ENCODE peak calls at places on chromosomes 11 and 22, in five cellular contexts. C is H1, S is SK-N-SH, K is K562, O is HepG2. G is an unnamed sample.

GRCh38 chr11:65492387-65492636 is 6.5 kb upstream of the MALAT1 start:
- DNase-seq in C (no peak), S (no peak), K (no peak), O (no peak), G (no peak)

GRCh38 chr11:77091146-77091940 is 11.3 kb upstream of the OMP start:
- DNase-seq in C (peak; percentile 73), S (peak; percentile 93), K (peak; percentile 86), O (peak; percentile 60), G (peak; percentile 73)

GRCh38 chr11:66619080-66619554 is 2.7 kb downstream of the RBM14 start:
- DNase-seq in C (no peak), S (no peak), K (no peak), O (no peak), G (peak; percentile 63)

GRCh38 chr22:39244496-39245129 is at the start of gene PDGFB:
- DNase-seq in C (no peak), S (no peak), K (peak; percentile 42), O (no peak), G (peak; percentile 46)

GRCh38 chr11:82465481-82465880 is 268.2 kb downstream of the FAM181B start:
- DNase-seq in C (no peak), S (no peak), K (no peak), O (no peak), G (no peak)

GRCh38 chr22:36816635-36817428 is at the start of gene PVALB:
- DNase-seq in C (no peak), S (peak; percentile 91), K (peak; percentile 27), O (no peak), G (no peak)

GRCh38 chr22:23181763-23182288 is 1.5 kb downstream of the BCR start:
- DNase-seq in C (no peak), S (no peak), K (no peak), O (no peak), G (no peak)

GRCh38 chr11:19766206-19766605 is 53.6 kb downstream of the NAV2 start:
- DNase-seq in C (no peak), S (no peak), K (no peak), O (no peak), G (no peak)

GRCh38 chr11:78290293-78291176 is 101.8 kb downstream of the USP35 start:
- DNase-seq in C (no peak), S (no peak), K (peak; percentile 42), O (peak; percentile 97), G (peak; percentile 100)

GRCh38 chr11:76259299-76259908 is 53.1 kb upstream of the WNT11 start:
- DNase-seq in C (no peak), S (no peak), K (no peak), O (no peak), G (no peak)

GRCh38 chr11:112925516-112926310 is 35.5 kb upstream of the NCAM1 start:
- DNase-seq in C (no peak), S (no peak), K (no peak), O (no peak), G (no peak)

GRCh38 chr22:25048659-25049657 is 96.4 kb downstream of the KIAA1671 start:
- DNase-seq in C (no peak), S (peak; percentile 84), K (peak; percentile 68), O (peak; percentile 62), G (peak; percentile 26)

GRCh38 chr11:34358258-34358665 is 452 bp upstream of the ABTB2 start:
- DNase-seq in C (no peak), S (no peak), K (peak; percentile 76), O (peak; percentile 75), G (peak; percentile 60)

GRCh38 chr11:7220636-7221035 is 31.1 kb upstream of the SYT9 start:
- DNase-seq in C (no peak), S (no peak), K (no peak), O (no peak), G (no peak)

GRCh38 chr22:48091060-48091650 is 1328.7 kb downstream of the TBC1D22A start:
- DNase-seq in C (no peak), S (no peak), K (no peak), O (no peak), G (no peak)

GRCh38 chr22:29143848-29144785 is 61.6 kb upstream of the EMID1 start:
- DNase-seq in C (no peak), S (no peak), K (no peak), O (no peak), G (peak; percentile 26)

GRCh38 chr11:113818426-113818825 is 38.8 kb downstream of the CLDN25 start:
- DNase-seq in C (no peak), S (no peak), K (no peak), O (no peak), G (no peak)

GRCh38 chr11:89235976-89236375 is 58.3 kb downstream of the TYR start:
- DNase-seq in C (no peak), S (no peak), K (no peak), O (no peak), G (no peak)

GRCh38 chr11:41456288-41456687 is 3.2 kb downstream of the LRRC4C start:
- DNase-seq in C (no peak), S (no peak), K (no peak), O (no peak), G (no peak)

GRCh38 chr22:46250783-46251125 is 661 bp upstream of the CDPF1 start:
- DNase-seq in C (no peak), S (no peak), K (no peak), O (no peak), G (no peak)

GRCh38 chr22:46251266-46251665 is 1.2 kb upstream of the CDPF1 start:
- DNase-seq in C (no peak), S (no peak), K (no peak), O (no peak), G (no peak)

GRCh38 chr22:46247443-46247975 is 2.6 kb downstream of the CDPF1 start:
- DNase-seq in C (no peak), S (peak; percentile 49), K (no peak), O (no peak), G (no peak)

GRCh38 chr22:46251816-46252380 is 1.8 kb upstream of the CDPF1 start:
- DNase-seq in C (no peak), S (no peak), K (no peak), O (no peak), G (no peak)

DNA sequence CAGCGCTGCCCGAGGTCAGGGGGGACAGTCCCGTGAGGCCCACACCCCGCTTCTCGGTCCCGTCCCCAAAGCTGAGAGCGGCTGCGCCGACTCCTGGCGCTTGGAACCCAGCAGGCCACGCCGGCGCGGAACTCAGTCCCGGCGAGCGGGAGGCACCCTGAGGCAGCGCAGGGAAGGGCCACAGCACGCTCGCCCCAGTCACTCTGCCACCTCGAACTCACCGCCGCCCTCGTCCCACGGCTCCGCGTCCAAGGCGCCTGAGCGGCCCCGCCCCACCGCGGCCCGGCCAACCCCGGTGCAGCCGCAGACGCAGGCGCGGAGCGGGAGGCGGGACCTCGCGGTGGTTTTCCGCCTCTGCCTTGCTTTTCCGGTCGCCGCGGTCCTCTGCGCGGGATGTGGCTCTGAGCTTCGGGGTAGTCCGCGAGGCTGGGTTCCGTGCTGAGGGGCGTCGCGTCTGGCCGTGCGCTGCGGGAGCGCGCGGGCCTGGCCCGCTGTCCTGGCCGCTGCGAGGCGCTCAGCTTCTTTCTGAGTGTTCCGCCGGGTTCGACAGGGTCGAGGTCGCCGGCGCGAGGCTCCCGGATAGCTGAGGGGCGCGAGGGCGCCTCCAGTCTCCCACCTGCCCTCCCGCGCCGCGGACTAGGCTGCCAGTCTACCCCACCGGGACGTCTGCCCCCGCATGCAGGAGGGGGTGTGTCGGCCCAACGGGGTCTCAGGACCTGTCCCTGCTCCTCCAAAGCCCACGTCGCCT is at the start of gene CDPF1:
- DNase-seq in C (peak; percentile 23), S (peak; percentile 98), K (peak; percentile 88), O (peak; percentile 73), G (peak; percentile 91)
- TF ChIP-seq CTCF in C (no peak), S (no peak), K (peak; percentile 34), O (peak; percentile 47), G (no peak)

GRCh38 chr22:27409299-27409698 is 392.3 kb downstream of the MN1 start:
- DNase-seq in C (no peak), S (no peak), K (no peak), O (peak; percentile 16), G (no peak)

GRCh38 chr22:27408068-27408467 is 393.5 kb downstream of the MN1 start:
- DNase-seq in C (no peak), S (no peak), K (no peak), O (no peak), G (no peak)

GRCh38 chr22:27406389-27406861 is 395.1 kb downstream of the MN1 start:
- DNase-seq in C (no peak), S (no peak), K (no peak), O (no peak), G (no peak)

GRCh38 chr22:27405672-27406388 is 395.7 kb downstream of the MN1 start:
- DNase-seq in C (peak; percentile 25), S (peak; percentile 82), K (peak; percentile 70), O (peak; percentile 16), G (peak; percentile 1)

GRCh38 chr22:27407369-27407985 is 394.1 kb downstream of the MN1 start:
- DNase-seq in C (no peak), S (no peak), K (no peak), O (no peak), G (no peak)
- TF ChIP-seq GABPA in C (no peak), S (no peak), K (no peak), O (no peak), G (no peak)

GRCh38 chr11:110431212-110432073 is 1.7 kb downstream of the FDX1 start:
- DNase-seq in C (no peak), S (peak; percentile 9), K (no peak), O (no peak), G (no peak)

GRCh38 chr11:110428956-110429613 is 663 bp upstream of the FDX1 start:
- DNase-seq in C (no peak), S (no peak), K (no peak), O (no peak), G (no peak)

GRCh38 chr11:110429614-110430266 is at the start of gene FDX1:
- DNase-seq in C (peak; percentile 50), S (peak; percentile 88), K (peak; percentile 95), O (peak; percentile 71), G (peak; percentile 63)

GRCh38 chr11:110432713-110433392 is 3.1 kb downstream of the FDX1 start:
- DNase-seq in C (no peak), S (peak; percentile 57), K (no peak), O (no peak), G (no peak)

DNA sequence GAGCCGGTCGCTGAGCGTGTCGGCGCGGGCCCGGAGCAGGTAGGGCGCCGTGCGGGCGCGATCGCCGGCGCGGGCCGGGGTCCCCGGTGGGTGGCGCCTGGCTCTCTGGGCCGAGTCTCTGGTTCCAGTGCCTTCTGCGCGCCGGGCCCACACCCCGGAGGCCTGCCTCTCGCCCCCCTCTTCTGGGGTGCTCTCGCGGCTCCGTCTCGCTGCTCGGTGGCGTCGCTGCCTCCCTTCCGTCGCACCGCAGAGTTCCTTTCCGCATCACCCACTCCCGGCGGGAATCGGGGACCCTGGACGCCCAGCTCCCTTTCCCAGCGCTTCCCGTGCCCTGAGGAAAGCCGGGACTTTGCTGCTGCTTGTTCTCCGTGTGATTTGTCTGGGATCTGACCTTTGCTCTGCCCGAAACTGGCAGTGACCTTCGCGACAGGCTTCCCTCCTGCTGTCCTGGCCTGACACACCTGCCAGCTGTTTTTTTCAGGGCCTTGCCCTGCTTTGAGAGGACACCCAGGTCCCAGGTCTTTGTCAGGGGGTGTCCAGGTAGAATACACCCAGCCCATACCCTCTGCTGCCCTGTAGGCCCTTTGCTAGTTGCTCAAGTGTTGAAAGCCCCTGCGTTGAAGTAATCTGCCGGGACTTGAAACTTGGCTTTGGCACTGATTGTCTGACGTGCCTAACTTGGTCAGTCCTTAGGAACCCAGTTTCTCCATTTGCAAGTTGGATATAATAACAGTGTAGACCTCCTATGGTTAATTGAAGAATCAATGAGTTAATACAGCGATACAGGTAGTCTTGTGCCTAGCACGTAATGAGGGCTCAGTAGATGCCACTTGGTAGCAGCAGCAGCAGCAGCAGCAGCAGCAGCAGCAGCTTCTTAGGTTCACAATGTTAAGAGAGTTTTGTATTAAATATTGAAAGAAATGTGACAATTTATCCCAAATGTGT is 791 bp downstream of the FDX1 start:
- DNase-seq in C (no peak), S (no peak), K (no peak), O (peak; percentile 47), G (no peak)
- TF ChIP-seq CTCF in C (no peak), S (no peak), K (no peak), O (peak; percentile 18), G (no peak)

GRCh38 chr11:79413258-79413657 is 27.6 kb downstream of the TENM4 start:
- DNase-seq in C (no peak), S (peak; percentile 77), K (no peak), O (no peak), G (no peak)
- TF ChIP-seq GABPA in C (no peak), S (no peak), K (no peak), O (no peak), G (no peak)